ENCODE peak calls at places on chromosomes 2 and 18, in five cellular contexts. One of them, this sample, is unnamed.

GRCh38 chr18:475202-475624 is 25.3 kb downstream of the COLEC12 start:
- DNase-seq in gastrocnemius medialis: no peak
- DNase-seq in K562: no peak
- DNase-seq in GM20000: no peak
- DNase-seq in hepatocyte: no peak
- DNase-seq in this sample: no peak

GRCh38 chr2:80473069-80473468 is 168.5 kb upstream of the LRRTM1 start:
- DNase-seq in gastrocnemius medialis: no peak
- DNase-seq in K562: no peak
- DNase-seq in GM20000: no peak
- DNase-seq in hepatocyte: no peak
- DNase-seq in this sample: no peak

GRCh38 chr2:119525574-119525973 is 1.3 kb upstream of the SCTR start:
- DNase-seq in GM20000: no peak
- DNase-seq in gastrocnemius medialis: no peak
- DNase-seq in hepatocyte: no peak
- DNase-seq in K562: no peak
- DNase-seq in this sample: no peak

GRCh38 chr2:58479557-58480120 is 238.5 kb upstream of the FANCL start:
- DNase-seq in hepatocyte: no peak
- DNase-seq in gastrocnemius medialis: no peak
- DNase-seq in GM20000: no peak
- DNase-seq in K562: no peak
- DNase-seq in this sample: no peak

GRCh38 chr2:40433739-40434138 is 18.2 kb downstream of the SLC8A1 start:
- DNase-seq in K562: no peak
- DNase-seq in gastrocnemius medialis: no peak
- DNase-seq in GM20000: no peak
- DNase-seq in hepatocyte: no peak
- DNase-seq in this sample: no peak

GRCh38 chr2:32847734-32848133 is 99.0 kb upstream of the LTBP1 start:
- DNase-seq in GM20000: no peak
- DNase-seq in K562: no peak
- DNase-seq in gastrocnemius medialis: no peak
- DNase-seq in hepatocyte: no peak
- DNase-seq in this sample: no peak

GRCh38 chr2:181780159-181781081 is 100.1 kb upstream of the NEUROD1 start:
- DNase-seq in gastrocnemius medialis: no peak
- DNase-seq in hepatocyte: no peak
- DNase-seq in GM20000: no peak
- DNase-seq in K562: no peak
- DNase-seq in this sample: peak; percentile 31

GRCh38 chr2:100104718-100105677 is 37.4 kb downstream of the AFF3 start:
- DNase-seq in hepatocyte: peak; percentile 64
- DNase-seq in gastrocnemius medialis: no peak
- DNase-seq in K562: peak; percentile 16
- DNase-seq in GM20000: peak; percentile 50
- DNase-seq in this sample: no peak

GRCh38 chr18:25089470-25089869 is 262.5 kb downstream of the ZNF521 start:
- DNase-seq in GM20000: no peak
- DNase-seq in gastrocnemius medialis: no peak
- DNase-seq in K562: no peak
- DNase-seq in hepatocyte: no peak
- DNase-seq in this sample: no peak

GRCh38 chr2:182164686-182165085 is 179.0 kb downstream of the PPP1R1C start:
- DNase-seq in GM20000: no peak
- DNase-seq in gastrocnemius medialis: no peak
- DNase-seq in K562: no peak
- DNase-seq in hepatocyte: no peak
- DNase-seq in this sample: no peak

GRCh38 chr2:158131919-158132566 is 30.4 kb downstream of the UPP2 start:
- DNase-seq in hepatocyte: peak; percentile 42
- DNase-seq in GM20000: no peak
- DNase-seq in K562: no peak
- DNase-seq in gastrocnemius medialis: no peak
- DNase-seq in this sample: no peak

GRCh38 chr2:23584054-23584745 is 199.2 kb downstream of the KLHL29 start:
- DNase-seq in hepatocyte: no peak
- DNase-seq in gastrocnemius medialis: peak; percentile 47
- DNase-seq in K562: no peak
- DNase-seq in GM20000: no peak
- DNase-seq in this sample: no peak

GRCh38 chr18:60838677-60839076 is 466.1 kb upstream of the MC4R start:
- DNase-seq in GM20000: no peak
- DNase-seq in hepatocyte: no peak
- DNase-seq in K562: no peak
- DNase-seq in gastrocnemius medialis: no peak
- DNase-seq in this sample: no peak

GRCh38 chr2:3628241-3628679 is 29.7 kb upstream of the ALLC start:
- DNase-seq in hepatocyte: no peak
- DNase-seq in GM20000: no peak
- DNase-seq in K562: no peak
- DNase-seq in gastrocnemius medialis: no peak
- DNase-seq in this sample: no peak

GRCh38 chr2:100422320-100422719 is 4.9 kb upstream of the CHST10 start:
- DNase-seq in K562: peak; percentile 47
- DNase-seq in hepatocyte: peak; percentile 62
- DNase-seq in gastrocnemius medialis: no peak
- DNase-seq in GM20000: no peak
- DNase-seq in this sample: peak; percentile 60

GRCh38 chr18:41870191-41870590 is 84.8 kb upstream of the PIK3C3 start:
- DNase-seq in hepatocyte: no peak
- DNase-seq in GM20000: no peak
- DNase-seq in K562: no peak
- DNase-seq in gastrocnemius medialis: no peak
- DNase-seq in this sample: no peak

GRCh38 chr2:42767080-42767898 is 3.4 kb upstream of the OXER1 start:
- DNase-seq in hepatocyte: no peak
- DNase-seq in GM20000: no peak
- DNase-seq in gastrocnemius medialis: no peak
- DNase-seq in K562: no peak
- DNase-seq in this sample: no peak

GRCh38 chr2:39264733-39265132 is 21.0 kb upstream of the CDKL4 start:
- DNase-seq in hepatocyte: no peak
- DNase-seq in GM20000: peak; percentile 36
- DNase-seq in gastrocnemius medialis: no peak
- DNase-seq in K562: no peak
- DNase-seq in this sample: no peak

GRCh38 chr2:157250836-157251235 is 6.7 kb upstream of the GALNT5 start:
- DNase-seq in gastrocnemius medialis: no peak
- DNase-seq in K562: no peak
- DNase-seq in hepatocyte: no peak
- DNase-seq in GM20000: no peak
- DNase-seq in this sample: no peak

GRCh38 chr2:160603771-160604510 is 110.3 kb upstream of the RBMS1 start:
- DNase-seq in hepatocyte: no peak
- DNase-seq in GM20000: no peak
- DNase-seq in gastrocnemius medialis: no peak
- DNase-seq in K562: no peak
- DNase-seq in this sample: no peak

GRCh38 chr18:3579701-3580100 is 129.7 kb downstream of the TGIF1 start:
- DNase-seq in hepatocyte: no peak
- DNase-seq in GM20000: no peak
- DNase-seq in gastrocnemius medialis: no peak
- DNase-seq in K562: no peak
- DNase-seq in this sample: no peak

GRCh38 chr18:3577456-3577855 is 127.5 kb downstream of the TGIF1 start:
- DNase-seq in gastrocnemius medialis: no peak
- DNase-seq in GM20000: no peak
- DNase-seq in hepatocyte: no peak
- DNase-seq in K562: no peak
- DNase-seq in this sample: no peak

GRCh38 chr18:3584266-3584665 is 134.3 kb downstream of the TGIF1 start:
- DNase-seq in GM20000: no peak
- DNase-seq in gastrocnemius medialis: no peak
- DNase-seq in hepatocyte: no peak
- DNase-seq in K562: no peak
- DNase-seq in this sample: no peak

GRCh38 chr18:3581890-3582289 is 131.9 kb downstream of the TGIF1 start:
- DNase-seq in hepatocyte: no peak
- DNase-seq in K562: no peak
- DNase-seq in gastrocnemius medialis: no peak
- DNase-seq in GM20000: no peak
- DNase-seq in this sample: no peak

DNA sequence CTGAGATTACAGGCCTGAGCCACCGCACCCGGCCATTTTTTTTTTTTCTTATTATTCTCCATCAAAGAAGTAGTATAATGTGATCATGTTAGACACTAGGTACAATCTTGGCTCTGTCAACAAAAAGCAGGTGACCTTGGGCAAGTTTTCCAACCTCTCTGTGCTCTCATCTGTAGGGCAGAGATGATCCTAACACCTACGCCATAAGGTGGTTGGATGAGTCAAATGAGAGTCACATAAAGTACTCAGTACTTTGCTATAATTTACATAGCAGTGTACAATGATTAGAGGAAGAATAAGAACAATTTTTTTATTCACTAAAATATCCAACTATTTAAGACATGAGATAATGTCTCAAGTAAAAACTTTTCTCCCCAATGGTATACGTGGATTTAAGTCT is 128.6 kb downstream of the TGIF1 start:
- DNase-seq in hepatocyte: no peak
- DNase-seq in GM20000: no peak
- DNase-seq in K562: no peak
- DNase-seq in gastrocnemius medialis: no peak
- DNase-seq in this sample: no peak
- TF ChIP-seq CTCF in hepatocyte: no peak
- TF ChIP-seq CTCF in GM20000: no peak
- TF ChIP-seq CTCF in K562: no peak
- TF ChIP-seq CTCF in gastrocnemius medialis: no peak
- TF ChIP-seq CTCF in this sample: no peak

DNA sequence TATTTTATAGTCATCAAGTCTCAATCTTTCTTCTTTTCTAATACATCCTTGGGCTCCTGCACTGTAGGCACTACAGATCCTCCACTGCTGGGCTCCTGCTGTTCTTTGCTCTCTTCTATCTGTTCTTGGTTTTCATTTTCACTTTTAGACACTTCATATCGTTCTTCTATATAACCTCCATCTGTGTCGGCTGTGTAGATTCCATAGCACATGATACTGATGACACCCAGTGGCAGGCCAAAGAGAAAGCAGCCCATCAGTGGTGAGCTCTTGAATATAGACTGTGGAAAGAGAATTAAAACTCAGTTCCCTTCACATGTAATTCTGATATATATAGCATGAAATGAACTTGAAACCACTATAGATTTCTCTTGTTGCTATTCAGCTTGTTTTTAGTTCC is 38.0 kb downstream of the TMX3 start:
- DNase-seq in K562: no peak
- DNase-seq in hepatocyte: no peak
- DNase-seq in gastrocnemius medialis: no peak
- DNase-seq in GM20000: no peak
- DNase-seq in this sample: no peak
- TF ChIP-seq CTCF in K562: no peak
- TF ChIP-seq CTCF in hepatocyte: no peak
- TF ChIP-seq CTCF in gastrocnemius medialis: no peak
- TF ChIP-seq CTCF in GM20000: peak; percentile 41
- TF ChIP-seq CTCF in this sample: no peak

DNA sequence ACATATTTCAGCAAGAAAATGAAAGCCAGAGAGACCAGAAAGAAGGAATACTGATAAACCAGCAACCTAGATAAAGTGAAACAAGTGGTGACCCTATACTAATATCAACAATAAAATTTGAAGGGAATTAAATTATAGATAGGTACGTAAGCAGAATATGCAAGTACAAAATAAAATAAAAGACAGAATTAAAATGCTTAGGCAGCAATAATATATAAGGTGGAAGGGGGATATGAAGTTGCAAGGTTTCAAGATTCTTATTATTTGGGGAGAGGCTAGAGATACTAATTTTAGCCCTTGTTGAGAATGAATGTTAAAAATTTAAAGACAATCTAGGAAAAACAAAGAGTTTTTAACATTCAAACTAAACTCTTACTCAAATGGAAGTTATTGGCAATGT is 39.6 kb downstream of the HDLBP start:
- DNase-seq in K562: no peak
- DNase-seq in GM20000: no peak
- DNase-seq in hepatocyte: no peak
- DNase-seq in gastrocnemius medialis: no peak
- DNase-seq in this sample: no peak
- TF ChIP-seq CTCF in K562: no peak
- TF ChIP-seq CTCF in GM20000: no peak
- TF ChIP-seq CTCF in hepatocyte: no peak
- TF ChIP-seq CTCF in gastrocnemius medialis: no peak
- TF ChIP-seq CTCF in this sample: no peak

GRCh38 chr2:163736433-163737168 is 793 bp upstream of the FIGN start:
- DNase-seq in K562: no peak
- DNase-seq in gastrocnemius medialis: no peak
- DNase-seq in GM20000: peak; percentile 34
- DNase-seq in hepatocyte: peak; percentile 78
- DNase-seq in this sample: peak; percentile 74
- TF ChIP-seq CTCF in K562: no peak
- TF ChIP-seq CTCF in gastrocnemius medialis: no peak
- TF ChIP-seq CTCF in GM20000: no peak
- TF ChIP-seq CTCF in hepatocyte: peak; percentile 19
- TF ChIP-seq CTCF in this sample: peak; percentile 27

GRCh38 chr2:11074246-11074820 is 80.9 kb upstream of the SLC66A3 start:
- DNase-seq in hepatocyte: no peak
- DNase-seq in gastrocnemius medialis: no peak
- DNase-seq in K562: no peak
- DNase-seq in GM20000: no peak
- DNase-seq in this sample: no peak

GRCh38 chr2:11073791-11074190 is 81.5 kb upstream of the SLC66A3 start:
- DNase-seq in K562: no peak
- DNase-seq in gastrocnemius medialis: no peak
- DNase-seq in GM20000: no peak
- DNase-seq in hepatocyte: no peak
- DNase-seq in this sample: no peak

GRCh38 chr2:11072550-11072949 is 82.7 kb upstream of the SLC66A3 start:
- DNase-seq in GM20000: no peak
- DNase-seq in gastrocnemius medialis: no peak
- DNase-seq in K562: no peak
- DNase-seq in hepatocyte: no peak
- DNase-seq in this sample: no peak

GRCh38 chr2:11071939-11072338 is 83.3 kb upstream of the SLC66A3 start:
- DNase-seq in gastrocnemius medialis: no peak
- DNase-seq in GM20000: no peak
- DNase-seq in hepatocyte: no peak
- DNase-seq in K562: no peak
- DNase-seq in this sample: no peak

GRCh38 chr2:11073251-11073650 is 82.0 kb upstream of the SLC66A3 start:
- DNase-seq in K562: peak; percentile 36
- DNase-seq in gastrocnemius medialis: no peak
- DNase-seq in hepatocyte: peak; percentile 74
- DNase-seq in GM20000: no peak
- DNase-seq in this sample: no peak
- TF ChIP-seq CTCF in K562: peak; percentile 78
- TF ChIP-seq CTCF in gastrocnemius medialis: no peak
- TF ChIP-seq CTCF in hepatocyte: peak; percentile 62
- TF ChIP-seq CTCF in GM20000: peak; percentile 57
- TF ChIP-seq CTCF in this sample: peak; percentile 20

GRCh38 chr2:197356136-197356535 is 45.6 kb upstream of the ANKRD44 start:
- DNase-seq in K562: no peak
- DNase-seq in hepatocyte: no peak
- DNase-seq in gastrocnemius medialis: no peak
- DNase-seq in GM20000: no peak
- DNase-seq in this sample: no peak
- TF ChIP-seq CTCF in K562: peak; percentile 15
- TF ChIP-seq CTCF in hepatocyte: peak; percentile 20
- TF ChIP-seq CTCF in gastrocnemius medialis: no peak
- TF ChIP-seq CTCF in GM20000: no peak
- TF ChIP-seq CTCF in this sample: peak; percentile 49

This sample was measured in Calu3.